ENCODE peak calls at places on chromosomes 4 and X, in six cellular contexts. J, K, Y, C, F and S are unnamed samples.

GRCh38 chr4:39636786-39637185 is 1.9 kb downstream of the SMIM14 start:
- DNase-seq in K (no peak), F (no peak), J (no peak), C (no peak), Y (no peak), S (no peak)

GRCh38 chr4:173243321-173243720 is 74.7 kb downstream of the GALNT7 start:
- DNase-seq in C (peak; percentile 76), J (no peak), K (no peak), F (no peak), Y (no peak), S (no peak)

GRCh38 chr4:79576480-79576803 is 168.4 kb upstream of the GK2 start:
- DNase-seq in K (no peak), Y (peak; percentile 6), C (no peak), F (no peak), J (no peak), S (no peak)

GRCh38 chrX:139831689-139832456 is 101.0 kb downstream of the ATP11C start:
- DNase-seq in C (peak; percentile 69), K (no peak), F (no peak), J (no peak), Y (no peak), S (no peak)

GRCh38 chrX:31445542-31445941 is 373.7 kb upstream of the FTHL17 start:
- DNase-seq in J (no peak), F (no peak), K (no peak), Y (no peak), C (no peak), S (no peak)

GRCh38 chr4:131309628-131310027 is 1839.5 kb upstream of the PCDH10 start:
- DNase-seq in F (no peak), C (no peak), K (no peak), J (no peak), Y (no peak), S (no peak)

GRCh38 chr4:121794505-121795192 is 6.5 kb upstream of the EXOSC9 start:
- DNase-seq in F (no peak), J (no peak), C (peak; percentile 30), K (no peak), Y (no peak), S (no peak)

GRCh38 chr4:41009411-41009810 is 204.9 kb downstream of the APBB2 start:
- DNase-seq in Y (no peak), F (no peak), K (no peak), C (peak; percentile 38), J (no peak), S (no peak)

GRCh38 chr4:20445933-20446723 is 194.4 kb downstream of the SLIT2 start:
- DNase-seq in K (no peak), Y (no peak), F (no peak), C (no peak), J (no peak), S (no peak)

GRCh38 chrX:22800360-22800759 is 199.4 kb upstream of the DDX53 start:
- DNase-seq in C (peak; percentile 85), Y (no peak), K (no peak), F (no peak), J (no peak), S (no peak)

GRCh38 chrX:95346854-95347253 is 1337.8 kb upstream of the DIAPH2 start:
- DNase-seq in C (no peak), Y (no peak), F (no peak), J (no peak), K (no peak), S (no peak)

GRCh38 chr4:174314770-174315169 is 31.1 kb downstream of the CEP44 start:
- DNase-seq in C (peak; percentile 29), F (no peak), K (no peak), Y (peak; percentile 3), J (no peak), S (no peak)

GRCh38 chr4:128338634-128339355 is 51.2 kb upstream of the PGRMC2 start:
- DNase-seq in J (no peak), K (no peak), F (no peak), C (peak; percentile 83), Y (no peak), S (no peak)

GRCh38 chrX:47568656-47569295 is 7.8 kb downstream of the ARAF start:
- DNase-seq in J (no peak), K (peak; percentile 27), Y (peak; percentile 59), F (peak; percentile 42), C (no peak), S (no peak)

GRCh38 chr4:127400736-127401346 is 231.9 kb upstream of the INTU start:
- DNase-seq in K (no peak), C (peak; percentile 35), F (no peak), Y (peak; percentile 62), J (no peak), S (no peak)

GRCh38 chr4:105022811-105023667 is 123.6 kb upstream of the TET2 start:
- DNase-seq in F (no peak), J (no peak), C (peak; percentile 92), K (no peak), Y (no peak), S (no peak)

GRCh38 chr4:72340803-72341431 is 228.1 kb downstream of the ADAMTS3 start:
- DNase-seq in F (no peak), Y (no peak), K (no peak), J (no peak), C (no peak), S (no peak)

GRCh38 chr4:1471443-1472147 is 65.4 kb upstream of the NKX1-1 start:
- DNase-seq in F (no peak), Y (no peak), C (no peak), J (no peak), K (no peak), S (no peak)

GRCh38 chr4:2250764-2251072 is 8.8 kb upstream of the HAUS3 start:
- DNase-seq in F (peak; percentile 15), K (no peak), Y (peak; percentile 1), C (no peak), J (no peak), S (peak; percentile 6)

GRCh38 chr4:123250843-123251242 is 145.8 kb upstream of the SPRY1 start:
- DNase-seq in K (no peak), F (no peak), C (peak; percentile 32), J (no peak), Y (no peak), S (no peak)

GRCh38 chr4:172125438-172125837 is 312.2 kb downstream of the GALNTL6 start:
- DNase-seq in C (no peak), K (no peak), F (no peak), Y (no peak), J (no peak), S (no peak)

GRCh38 chr4:52643846-52644245 is 15.3 kb downstream of the USP46 start:
- DNase-seq in Y (no peak), F (no peak), K (no peak), J (no peak), C (no peak), S (no peak)

GRCh38 chr4:169397762-169398161 is 127.0 kb upstream of the SH3RF1 start:
- DNase-seq in J (no peak), C (no peak), F (no peak), Y (no peak), K (no peak), S (no peak)

GRCh38 chr4:113872426-113873260 is 106.8 kb downstream of the ARSJ start:
- DNase-seq in K (no peak), J (no peak), F (no peak), C (peak; percentile 29), Y (no peak), S (no peak)

GRCh38 chr4:146643812-146644401 is 5.2 kb downstream of the POU4F2 start:
- DNase-seq in Y (no peak), K (no peak), F (no peak), C (no peak), J (no peak), S (no peak)